ENCODE peak calls at places on chromosomes 6 and 20, in eight cellular contexts. One of them, this sample, is unnamed.

GRCh38 chr6:111978826-111979225 is 75.1 kb upstream of the CCN6 start:
- DNase-seq in tibial artery: no peak
- DNase-seq in mucosa of gallbladder: no peak
- DNase-seq in astrocyte of the spinal cord: peak
- DNase-seq in GM12891: no peak
- DNase-seq in activated naive CD4-positive, alpha-beta T cell treated with Interleukin-2 at 50 U/mL for 16 hours: no peak
- DNase-seq in germinal center: no peak
- DNase-seq in activated gamma-delta T cell treated with Interleukin-2 at 50 U/mL for 16 hours: no peak
- DNase-seq in this sample: no peak

GRCh38 chr6:21827425-21828192 is 234.1 kb downstream of the SOX4 start:
- DNase-seq in tibial artery: no peak
- DNase-seq in mucosa of gallbladder: no peak
- DNase-seq in astrocyte of the spinal cord: no peak
- DNase-seq in GM12891: no peak
- DNase-seq in activated naive CD4-positive, alpha-beta T cell treated with Interleukin-2 at 50 U/mL for 16 hours: no peak
- DNase-seq in germinal center: no peak
- DNase-seq in activated gamma-delta T cell treated with Interleukin-2 at 50 U/mL for 16 hours: no peak
- DNase-seq in this sample: no peak

GRCh38 chr6:11632795-11633511 is 95.4 kb downstream of the TMEM170B start:
- DNase-seq in tibial artery: no peak
- DNase-seq in mucosa of gallbladder: no peak
- DNase-seq in astrocyte of the spinal cord: peak
- DNase-seq in GM12891: no peak
- DNase-seq in activated naive CD4-positive, alpha-beta T cell treated with Interleukin-2 at 50 U/mL for 16 hours: no peak
- DNase-seq in germinal center: no peak
- DNase-seq in activated gamma-delta T cell treated with Interleukin-2 at 50 U/mL for 16 hours: no peak
- DNase-seq in this sample: no peak

GRCh38 chr6:79420054-79420453 is 117.2 kb downstream of the LCA5 start:
- DNase-seq in tibial artery: no peak
- DNase-seq in mucosa of gallbladder: no peak
- DNase-seq in astrocyte of the spinal cord: no peak
- DNase-seq in GM12891: no peak
- DNase-seq in activated naive CD4-positive, alpha-beta T cell treated with Interleukin-2 at 50 U/mL for 16 hours: no peak
- DNase-seq in germinal center: no peak
- DNase-seq in activated gamma-delta T cell treated with Interleukin-2 at 50 U/mL for 16 hours: no peak
- DNase-seq in this sample: no peak

GRCh38 chr6:106475280-106475679 is 114.8 kb downstream of the CRYBG1 start:
- DNase-seq in tibial artery: no peak
- DNase-seq in mucosa of gallbladder: no peak
- DNase-seq in astrocyte of the spinal cord: no peak
- DNase-seq in GM12891: no peak
- DNase-seq in activated naive CD4-positive, alpha-beta T cell treated with Interleukin-2 at 50 U/mL for 16 hours: no peak
- DNase-seq in germinal center: no peak
- DNase-seq in activated gamma-delta T cell treated with Interleukin-2 at 50 U/mL for 16 hours: no peak
- DNase-seq in this sample: no peak

GRCh38 chr20:62776692-62777527 is 19.4 kb upstream of the MRGBP start:
- DNase-seq in tibial artery: no peak
- DNase-seq in mucosa of gallbladder: no peak
- DNase-seq in astrocyte of the spinal cord: no peak
- DNase-seq in GM12891: peak
- DNase-seq in activated naive CD4-positive, alpha-beta T cell treated with Interleukin-2 at 50 U/mL for 16 hours: peak
- DNase-seq in germinal center: peak
- DNase-seq in activated gamma-delta T cell treated with Interleukin-2 at 50 U/mL for 16 hours: peak
- DNase-seq in this sample: no peak

GRCh38 chr6:80182291-80182690 is 75.8 kb downstream of the BCKDHB start:
- DNase-seq in tibial artery: no peak
- DNase-seq in mucosa of gallbladder: no peak
- DNase-seq in astrocyte of the spinal cord: peak
- DNase-seq in GM12891: no peak
- DNase-seq in activated naive CD4-positive, alpha-beta T cell treated with Interleukin-2 at 50 U/mL for 16 hours: no peak
- DNase-seq in germinal center: no peak
- DNase-seq in activated gamma-delta T cell treated with Interleukin-2 at 50 U/mL for 16 hours: no peak
- DNase-seq in this sample: no peak

GRCh38 chr6:108436771-108437170 is 123.9 kb upstream of the FOXO3 start:
- DNase-seq in tibial artery: no peak
- DNase-seq in mucosa of gallbladder: no peak
- DNase-seq in astrocyte of the spinal cord: no peak
- DNase-seq in GM12891: no peak
- DNase-seq in activated naive CD4-positive, alpha-beta T cell treated with Interleukin-2 at 50 U/mL for 16 hours: no peak
- DNase-seq in germinal center: no peak
- DNase-seq in activated gamma-delta T cell treated with Interleukin-2 at 50 U/mL for 16 hours: no peak
- DNase-seq in this sample: no peak

GRCh38 chr6:56374841-56375369 is 127.5 kb upstream of the COL21A1 start:
- DNase-seq in tibial artery: no peak
- DNase-seq in mucosa of gallbladder: no peak
- DNase-seq in astrocyte of the spinal cord: peak
- DNase-seq in GM12891: no peak
- DNase-seq in activated naive CD4-positive, alpha-beta T cell treated with Interleukin-2 at 50 U/mL for 16 hours: no peak
- DNase-seq in germinal center: no peak
- DNase-seq in activated gamma-delta T cell treated with Interleukin-2 at 50 U/mL for 16 hours: no peak
- DNase-seq in this sample: no peak

GRCh38 chr6:87308970-87309369 is 13.4 kb upstream of the SMIM8 start:
- DNase-seq in tibial artery: no peak
- DNase-seq in mucosa of gallbladder: no peak
- DNase-seq in astrocyte of the spinal cord: no peak
- DNase-seq in GM12891: no peak
- DNase-seq in activated naive CD4-positive, alpha-beta T cell treated with Interleukin-2 at 50 U/mL for 16 hours: no peak
- DNase-seq in germinal center: no peak
- DNase-seq in activated gamma-delta T cell treated with Interleukin-2 at 50 U/mL for 16 hours: no peak
- DNase-seq in this sample: no peak

GRCh38 chr20:52179331-52180166 is 12.0 kb downstream of the ZFP64 start:
- DNase-seq in tibial artery: no peak
- DNase-seq in mucosa of gallbladder: no peak
- DNase-seq in astrocyte of the spinal cord: no peak
- DNase-seq in GM12891: peak
- DNase-seq in activated naive CD4-positive, alpha-beta T cell treated with Interleukin-2 at 50 U/mL for 16 hours: no peak
- DNase-seq in germinal center: no peak
- DNase-seq in activated gamma-delta T cell treated with Interleukin-2 at 50 U/mL for 16 hours: no peak
- DNase-seq in this sample: no peak

GRCh38 chr6:71983131-71983530 is 96.8 kb downstream of the RIMS1 start:
- DNase-seq in tibial artery: no peak
- DNase-seq in mucosa of gallbladder: no peak
- DNase-seq in astrocyte of the spinal cord: no peak
- DNase-seq in GM12891: no peak
- DNase-seq in activated naive CD4-positive, alpha-beta T cell treated with Interleukin-2 at 50 U/mL for 16 hours: no peak
- DNase-seq in germinal center: no peak
- DNase-seq in activated gamma-delta T cell treated with Interleukin-2 at 50 U/mL for 16 hours: no peak
- DNase-seq in this sample: no peak

GRCh38 chr6:44002591-44003344 is 124.5 kb downstream of the MRPL14 start:
- DNase-seq in tibial artery: no peak
- DNase-seq in mucosa of gallbladder: peak
- DNase-seq in astrocyte of the spinal cord: peak
- DNase-seq in GM12891: peak
- DNase-seq in activated naive CD4-positive, alpha-beta T cell treated with Interleukin-2 at 50 U/mL for 16 hours: peak
- DNase-seq in germinal center: peak
- DNase-seq in activated gamma-delta T cell treated with Interleukin-2 at 50 U/mL for 16 hours: peak
- DNase-seq in this sample: peak

This sample was measured in central memory CD8-positive, alpha-beta T cell.